ENCODE peak calls at places on chromosomes 7 and 10, in ten cellular contexts. One of them, this sample, is unnamed.
A peak's percentile ranks its signal among the peaks of the same experiment; 100 is the strongest.

GRCh38 chr10:28722065-28722803 is 44.9 kb downstream of the BAMBI start:
- DNase-seq in CD8-positive, alpha-beta T cell: no peak
- DNase-seq in lower leg skin: no peak
- DNase-seq in foreskin fibroblast: peak; percentile 35
- DNase-seq in HFF-Myc: no peak
- DNase-seq in tibial artery: peak; percentile 36
- DNase-seq in fibroblast of the aortic adventitia: peak; percentile 38
- DNase-seq in AG04449: no peak
- DNase-seq in spleen: peak; percentile 68
- DNase-seq in left ventricle myocardium inferior: peak; percentile 36
- DNase-seq in this sample: peak; percentile 30

GRCh38 chr10:36888925-36889573 is 236.3 kb upstream of the ANKRD30A start:
- DNase-seq in CD8-positive, alpha-beta T cell: no peak
- DNase-seq in lower leg skin: no peak
- DNase-seq in foreskin fibroblast: no peak
- DNase-seq in HFF-Myc: no peak
- DNase-seq in tibial artery: no peak
- DNase-seq in fibroblast of the aortic adventitia: no peak
- DNase-seq in AG04449: no peak
- DNase-seq in spleen: no peak
- DNase-seq in left ventricle myocardium inferior: no peak
- DNase-seq in this sample: peak; percentile 33

GRCh38 chr7:2040893-2041270 is 191.9 kb downstream of the MAD1L1 start:
- DNase-seq in CD8-positive, alpha-beta T cell: no peak
- DNase-seq in lower leg skin: peak; percentile 49
- DNase-seq in foreskin fibroblast: no peak
- DNase-seq in HFF-Myc: no peak
- DNase-seq in tibial artery: peak; percentile 8
- DNase-seq in fibroblast of the aortic adventitia: no peak
- DNase-seq in AG04449: no peak
- DNase-seq in spleen: peak; percentile 79
- DNase-seq in left ventricle myocardium inferior: no peak
- DNase-seq in this sample: no peak

GRCh38 chr10:29120216-29120615 is 168.7 kb upstream of the LYZL1 start:
- DNase-seq in CD8-positive, alpha-beta T cell: no peak
- DNase-seq in lower leg skin: no peak
- DNase-seq in foreskin fibroblast: no peak
- DNase-seq in HFF-Myc: no peak
- DNase-seq in tibial artery: no peak
- DNase-seq in fibroblast of the aortic adventitia: peak; percentile 54
- DNase-seq in AG04449: no peak
- DNase-seq in spleen: no peak
- DNase-seq in left ventricle myocardium inferior: no peak
- DNase-seq in this sample: no peak

GRCh38 chr7:4724648-4725013 is 42.5 kb downstream of the FOXK1 start:
- DNase-seq in CD8-positive, alpha-beta T cell: no peak
- DNase-seq in lower leg skin: no peak
- DNase-seq in foreskin fibroblast: peak; percentile 16
- DNase-seq in HFF-Myc: no peak
- DNase-seq in tibial artery: no peak
- DNase-seq in fibroblast of the aortic adventitia: peak; percentile 39
- DNase-seq in AG04449: no peak
- DNase-seq in spleen: no peak
- DNase-seq in left ventricle myocardium inferior: no peak
- DNase-seq in this sample: no peak

GRCh38 chr7:55100962-55101327 is 82.1 kb downstream of the EGFR start:
- DNase-seq in CD8-positive, alpha-beta T cell: no peak
- DNase-seq in lower leg skin: peak; percentile 81
- DNase-seq in foreskin fibroblast: no peak
- DNase-seq in HFF-Myc: no peak
- DNase-seq in tibial artery: no peak
- DNase-seq in fibroblast of the aortic adventitia: no peak
- DNase-seq in AG04449: no peak
- DNase-seq in spleen: no peak
- DNase-seq in left ventricle myocardium inferior: peak; percentile 61
- DNase-seq in this sample: no peak

GRCh38 chr10:33216661-33217427 is 117.6 kb downstream of the NRP1 start:
- DNase-seq in CD8-positive, alpha-beta T cell: no peak
- DNase-seq in lower leg skin: no peak
- DNase-seq in foreskin fibroblast: no peak
- DNase-seq in HFF-Myc: no peak
- DNase-seq in tibial artery: no peak
- DNase-seq in fibroblast of the aortic adventitia: no peak
- DNase-seq in AG04449: no peak
- DNase-seq in spleen: no peak
- DNase-seq in left ventricle myocardium inferior: no peak
- DNase-seq in this sample: no peak

GRCh38 chr7:18230271-18230670 is 202.6 kb upstream of the PRPS1L1 start:
- DNase-seq in CD8-positive, alpha-beta T cell: no peak
- DNase-seq in lower leg skin: no peak
- DNase-seq in foreskin fibroblast: no peak
- DNase-seq in HFF-Myc: no peak
- DNase-seq in tibial artery: no peak
- DNase-seq in fibroblast of the aortic adventitia: no peak
- DNase-seq in AG04449: no peak
- DNase-seq in spleen: no peak
- DNase-seq in left ventricle myocardium inferior: no peak
- DNase-seq in this sample: no peak

GRCh38 chr10:30765022-30765610 is 135.6 kb upstream of the LYZL2 start:
- DNase-seq in CD8-positive, alpha-beta T cell: no peak
- DNase-seq in lower leg skin: no peak
- DNase-seq in foreskin fibroblast: no peak
- DNase-seq in HFF-Myc: no peak
- DNase-seq in tibial artery: no peak
- DNase-seq in fibroblast of the aortic adventitia: no peak
- DNase-seq in AG04449: no peak
- DNase-seq in spleen: no peak
- DNase-seq in left ventricle myocardium inferior: no peak
- DNase-seq in this sample: no peak

GRCh38 chr7:111958431-111958830 is 247.8 kb downstream of the DOCK4 start:
- DNase-seq in CD8-positive, alpha-beta T cell: no peak
- DNase-seq in lower leg skin: no peak
- DNase-seq in foreskin fibroblast: no peak
- DNase-seq in HFF-Myc: no peak
- DNase-seq in tibial artery: no peak
- DNase-seq in fibroblast of the aortic adventitia: no peak
- DNase-seq in AG04449: no peak
- DNase-seq in spleen: no peak
- DNase-seq in left ventricle myocardium inferior: no peak
- DNase-seq in this sample: no peak

GRCh38 chr7:111951027-111951426 is 255.2 kb downstream of the DOCK4 start:
- DNase-seq in CD8-positive, alpha-beta T cell: no peak
- DNase-seq in lower leg skin: no peak
- DNase-seq in foreskin fibroblast: no peak
- DNase-seq in HFF-Myc: no peak
- DNase-seq in tibial artery: no peak
- DNase-seq in fibroblast of the aortic adventitia: no peak
- DNase-seq in AG04449: no peak
- DNase-seq in spleen: no peak
- DNase-seq in left ventricle myocardium inferior: no peak
- DNase-seq in this sample: no peak

GRCh38 chr7:111954056-111954455 is 252.1 kb downstream of the DOCK4 start:
- DNase-seq in CD8-positive, alpha-beta T cell: no peak
- DNase-seq in lower leg skin: no peak
- DNase-seq in foreskin fibroblast: no peak
- DNase-seq in HFF-Myc: no peak
- DNase-seq in tibial artery: no peak
- DNase-seq in fibroblast of the aortic adventitia: no peak
- DNase-seq in AG04449: no peak
- DNase-seq in spleen: no peak
- DNase-seq in left ventricle myocardium inferior: no peak
- DNase-seq in this sample: no peak

GRCh38 chr7:111954474-111955311 is 251.5 kb downstream of the DOCK4 start:
- DNase-seq in CD8-positive, alpha-beta T cell: no peak
- DNase-seq in lower leg skin: no peak
- DNase-seq in foreskin fibroblast: no peak
- DNase-seq in HFF-Myc: no peak
- DNase-seq in tibial artery: no peak
- DNase-seq in fibroblast of the aortic adventitia: no peak
- DNase-seq in AG04449: no peak
- DNase-seq in spleen: no peak
- DNase-seq in left ventricle myocardium inferior: no peak
- DNase-seq in this sample: no peak

DNA sequence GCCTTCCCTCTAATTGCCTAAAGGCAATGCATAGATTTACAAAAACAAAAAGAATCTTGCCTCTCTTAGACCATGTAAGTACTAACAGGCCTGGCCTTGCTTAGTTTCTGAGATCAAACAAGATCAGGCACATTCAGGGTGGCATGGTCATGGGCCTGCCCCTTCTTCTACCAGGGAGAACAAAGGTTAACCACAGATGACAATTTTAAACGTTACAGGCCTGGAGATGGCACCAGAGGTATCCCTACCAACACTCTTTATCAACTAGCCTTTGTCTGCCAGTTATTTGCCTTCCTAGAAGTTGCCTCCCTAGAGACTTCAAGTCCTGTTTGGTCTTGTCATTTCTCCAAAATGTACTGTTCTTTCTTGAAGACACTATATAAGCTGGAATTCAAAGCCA is 252.6 kb downstream of the DOCK4 start:
- DNase-seq in CD8-positive, alpha-beta T cell: no peak
- DNase-seq in lower leg skin: no peak
- DNase-seq in foreskin fibroblast: no peak
- DNase-seq in HFF-Myc: no peak
- DNase-seq in tibial artery: no peak
- DNase-seq in fibroblast of the aortic adventitia: peak; percentile 33
- DNase-seq in AG04449: no peak
- DNase-seq in spleen: no peak
- DNase-seq in left ventricle myocardium inferior: no peak
- DNase-seq in this sample: no peak
- TF ChIP-seq CTCF in CD8-positive, alpha-beta T cell: no peak
- TF ChIP-seq CTCF in lower leg skin: no peak
- TF ChIP-seq CTCF in foreskin fibroblast: no peak
- TF ChIP-seq CTCF in HFF-Myc: no peak
- TF ChIP-seq CTCF in tibial artery: no peak
- TF ChIP-seq CTCF in fibroblast of the aortic adventitia: no peak
- TF ChIP-seq CTCF in AG04449: no peak
- TF ChIP-seq CTCF in spleen: no peak
- TF ChIP-seq CTCF in left ventricle myocardium inferior: peak; percentile 48
- TF ChIP-seq CTCF in this sample: no peak

GRCh38 chr7:113404245-113404644 is 285.9 kb upstream of the SMIM30 start:
- DNase-seq in CD8-positive, alpha-beta T cell: no peak
- DNase-seq in lower leg skin: no peak
- DNase-seq in foreskin fibroblast: no peak
- DNase-seq in HFF-Myc: no peak
- DNase-seq in tibial artery: no peak
- DNase-seq in fibroblast of the aortic adventitia: no peak
- DNase-seq in AG04449: no peak
- DNase-seq in spleen: no peak
- DNase-seq in left ventricle myocardium inferior: no peak
- DNase-seq in this sample: no peak
- TF ChIP-seq CTCF in CD8-positive, alpha-beta T cell: no peak
- TF ChIP-seq CTCF in lower leg skin: no peak
- TF ChIP-seq CTCF in foreskin fibroblast: no peak
- TF ChIP-seq CTCF in HFF-Myc: peak; percentile 28
- TF ChIP-seq CTCF in tibial artery: no peak
- TF ChIP-seq CTCF in fibroblast of the aortic adventitia: no peak
- TF ChIP-seq CTCF in AG04449: no peak
- TF ChIP-seq CTCF in spleen: no peak
- TF ChIP-seq CTCF in left ventricle myocardium inferior: peak; percentile 51
- TF ChIP-seq CTCF in this sample: peak; percentile 25

DNA sequence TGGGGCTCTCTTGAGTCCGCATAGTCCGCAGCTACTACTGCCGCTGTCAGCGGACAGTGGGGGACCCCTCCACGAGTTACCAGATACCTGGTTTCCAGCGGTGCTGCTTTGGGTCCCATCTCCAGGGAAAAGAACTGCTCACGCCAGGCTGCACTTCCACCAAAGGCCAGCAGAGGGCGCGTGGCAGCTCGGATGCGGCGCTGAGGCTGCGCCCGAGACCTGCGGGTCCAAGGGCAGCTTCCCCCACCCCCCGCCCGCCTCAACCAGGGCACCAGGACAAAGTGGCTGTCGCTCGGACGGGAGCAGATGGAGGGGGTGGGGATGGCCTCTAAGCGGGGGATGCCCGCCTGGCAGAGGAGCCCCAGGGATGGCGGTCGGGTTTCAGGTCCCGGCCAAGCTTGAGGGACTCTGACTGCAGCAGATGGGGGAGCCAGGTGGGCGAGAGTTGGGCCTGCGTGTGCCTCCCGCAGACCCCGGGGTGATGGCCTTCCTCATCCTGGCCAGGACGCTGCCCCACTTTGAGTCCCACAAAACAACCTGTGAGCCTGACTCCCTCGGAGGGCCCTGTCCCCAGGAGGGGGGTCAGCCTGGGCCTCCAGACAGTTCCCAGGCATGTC is 23.8 kb upstream of the ZNF735 start:
- DNase-seq in CD8-positive, alpha-beta T cell: peak; percentile 19
- DNase-seq in lower leg skin: no peak
- DNase-seq in foreskin fibroblast: no peak
- DNase-seq in HFF-Myc: no peak
- DNase-seq in tibial artery: no peak
- DNase-seq in fibroblast of the aortic adventitia: no peak
- DNase-seq in AG04449: no peak
- DNase-seq in spleen: no peak
- DNase-seq in left ventricle myocardium inferior: no peak
- DNase-seq in this sample: no peak
- TF ChIP-seq CTCF in CD8-positive, alpha-beta T cell: peak; percentile 55
- TF ChIP-seq CTCF in lower leg skin: no peak
- TF ChIP-seq CTCF in foreskin fibroblast: peak; percentile 6
- TF ChIP-seq CTCF in HFF-Myc: peak; percentile 47
- TF ChIP-seq CTCF in tibial artery: peak; percentile 91
- TF ChIP-seq CTCF in fibroblast of the aortic adventitia: peak; percentile 37
- TF ChIP-seq CTCF in AG04449: no peak
- TF ChIP-seq CTCF in spleen: peak; percentile 55
- TF ChIP-seq CTCF in left ventricle myocardium inferior: peak; percentile 88
- TF ChIP-seq CTCF in this sample: no peak

GRCh38 chr10:111756541-111757061 is 427.0 kb downstream of the GPAM start:
- DNase-seq in CD8-positive, alpha-beta T cell: no peak
- DNase-seq in lower leg skin: peak; percentile 83
- DNase-seq in foreskin fibroblast: no peak
- DNase-seq in HFF-Myc: no peak
- DNase-seq in tibial artery: peak; percentile 37
- DNase-seq in fibroblast of the aortic adventitia: peak; percentile 49
- DNase-seq in AG04449: no peak
- DNase-seq in spleen: no peak
- DNase-seq in left ventricle myocardium inferior: peak; percentile 15
- DNase-seq in this sample: peak; percentile 30

GRCh38 chr10:111765216-111765615 is 418.3 kb downstream of the GPAM start:
- DNase-seq in CD8-positive, alpha-beta T cell: no peak
- DNase-seq in lower leg skin: no peak
- DNase-seq in foreskin fibroblast: no peak
- DNase-seq in HFF-Myc: no peak
- DNase-seq in tibial artery: no peak
- DNase-seq in fibroblast of the aortic adventitia: no peak
- DNase-seq in AG04449: no peak
- DNase-seq in spleen: no peak
- DNase-seq in left ventricle myocardium inferior: no peak
- DNase-seq in this sample: no peak

GRCh38 chr10:111766464-111766863 is 417.1 kb downstream of the GPAM start:
- DNase-seq in CD8-positive, alpha-beta T cell: no peak
- DNase-seq in lower leg skin: no peak
- DNase-seq in foreskin fibroblast: no peak
- DNase-seq in HFF-Myc: no peak
- DNase-seq in tibial artery: no peak
- DNase-seq in fibroblast of the aortic adventitia: no peak
- DNase-seq in AG04449: no peak
- DNase-seq in spleen: no peak
- DNase-seq in left ventricle myocardium inferior: no peak
- DNase-seq in this sample: no peak

GRCh38 chr10:111758593-111758992 is 425.0 kb downstream of the GPAM start:
- DNase-seq in CD8-positive, alpha-beta T cell: no peak
- DNase-seq in lower leg skin: no peak
- DNase-seq in foreskin fibroblast: no peak
- DNase-seq in HFF-Myc: no peak
- DNase-seq in tibial artery: no peak
- DNase-seq in fibroblast of the aortic adventitia: no peak
- DNase-seq in AG04449: no peak
- DNase-seq in spleen: no peak
- DNase-seq in left ventricle myocardium inferior: no peak
- DNase-seq in this sample: no peak

GRCh38 chr10:111762114-111762513 is 421.5 kb downstream of the GPAM start:
- DNase-seq in CD8-positive, alpha-beta T cell: no peak
- DNase-seq in lower leg skin: no peak
- DNase-seq in foreskin fibroblast: no peak
- DNase-seq in HFF-Myc: no peak
- DNase-seq in tibial artery: no peak
- DNase-seq in fibroblast of the aortic adventitia: no peak
- DNase-seq in AG04449: no peak
- DNase-seq in spleen: no peak
- DNase-seq in left ventricle myocardium inferior: no peak
- DNase-seq in this sample: no peak
- TF ChIP-seq CTCF in CD8-positive, alpha-beta T cell: no peak
- TF ChIP-seq CTCF in lower leg skin: no peak
- TF ChIP-seq CTCF in foreskin fibroblast: no peak
- TF ChIP-seq CTCF in HFF-Myc: no peak
- TF ChIP-seq CTCF in tibial artery: no peak
- TF ChIP-seq CTCF in fibroblast of the aortic adventitia: no peak
- TF ChIP-seq CTCF in AG04449: no peak
- TF ChIP-seq CTCF in spleen: no peak
- TF ChIP-seq CTCF in left ventricle myocardium inferior: no peak
- TF ChIP-seq CTCF in this sample: no peak

This sample was measured in progenitor cell of endocrine pancreas.